ENCODE peak calls at places on chromosomes 6 and 20, in four cellular contexts. J is GM12878, P is K562, O is SK-N-SH. V is an unnamed sample.

GRCh38 chr6:7389162-7389450 is 436 bp downstream of the CAGE1 start:
- DNase-seq in O (no peak), J (no peak), P (peak), V (no peak)

GRCh38 chr6:15244605-15245360 is 1.1 kb upstream of the JARID2 start:
- DNase-seq in O (no peak), J (no peak), P (no peak), V (peak)

GRCh38 chr6:112027942-112028674 is 25.8 kb upstream of the CCN6 start:
- DNase-seq in P (no peak), O (no peak), J (no peak), V (no peak)

GRCh38 chr6:7906741-7907140 is 3.8 kb downstream of the TXNDC5 start:
- DNase-seq in O (no peak), P (no peak), J (no peak), V (no peak)

GRCh38 chr20:43915209-43916072 is 789 bp downstream of the TOX2 start:
- DNase-seq in O (peak), P (no peak), J (no peak), V (peak)

GRCh38 chr6:169520104-169520503 is 181.7 kb downstream of the WDR27 start:
- DNase-seq in O (no peak), J (no peak), P (no peak), V (no peak)

GRCh38 chr6:75673885-75674284 is 72.2 kb downstream of the SENP6 start:
- DNase-seq in O (no peak), P (no peak), J (no peak), V (no peak)

GRCh38 chr6:136319732-136320131 is 30.1 kb upstream of the BCLAF1 start:
- DNase-seq in J (no peak), O (no peak), P (no peak), V (no peak)

GRCh38 chr20:815914-816606 is 17.5 kb upstream of the FAM110A start:
- DNase-seq in P (peak), J (no peak), O (peak), V (peak)

DNA sequence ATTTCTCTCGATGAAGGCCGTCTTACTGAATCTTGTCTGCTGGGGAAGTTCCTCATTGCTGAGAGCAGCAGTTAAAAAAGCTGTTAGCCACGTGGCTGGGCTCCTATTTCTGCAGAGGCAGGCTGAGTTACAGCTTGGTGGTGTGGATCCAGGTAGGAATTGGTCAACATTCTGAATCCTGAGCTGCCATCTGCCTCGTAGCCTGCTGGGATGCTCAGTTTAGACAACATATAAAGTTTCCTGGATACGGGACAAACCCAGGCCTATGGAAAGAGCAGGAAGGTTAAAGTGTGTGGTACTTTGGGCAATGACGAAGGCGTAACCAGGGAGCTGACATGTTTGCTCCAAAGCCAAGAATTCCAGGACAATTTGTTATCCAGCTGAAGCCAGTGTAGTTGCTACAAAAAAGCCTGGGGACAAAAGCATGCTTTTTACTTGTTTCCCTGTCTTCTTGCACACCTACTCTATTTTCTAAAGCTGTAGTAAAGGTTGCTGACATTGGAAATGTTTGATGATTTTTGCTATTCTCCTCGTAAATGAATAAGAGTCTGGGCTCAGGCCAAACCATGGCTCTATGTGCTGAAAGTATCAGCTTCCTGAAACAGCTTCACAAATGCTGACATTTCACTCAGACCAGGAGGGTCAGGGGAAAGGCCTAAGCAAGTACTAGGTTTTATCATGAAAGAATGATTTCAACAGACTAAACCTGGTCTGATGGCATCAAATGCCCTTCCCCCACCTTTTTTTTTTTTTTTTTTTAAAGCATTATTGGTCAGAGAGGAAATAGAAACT is 12.4 kb upstream of the MYLK2 start:
- DNase-seq in P (no peak), J (no peak), O (no peak), V (no peak)
- TF ChIP-seq USF1 in P (no peak), J (no peak), O (no peak), V (no peak)

GRCh38 chr6:104589940-104590339 is 269.8 kb downstream of the HACE1 start:
- DNase-seq in O (no peak), P (no peak), J (no peak), V (no peak)

GRCh38 chr6:104580452-104580851 is 279.3 kb downstream of the HACE1 start:
- DNase-seq in P (no peak), O (no peak), J (no peak), V (no peak)

DNA sequence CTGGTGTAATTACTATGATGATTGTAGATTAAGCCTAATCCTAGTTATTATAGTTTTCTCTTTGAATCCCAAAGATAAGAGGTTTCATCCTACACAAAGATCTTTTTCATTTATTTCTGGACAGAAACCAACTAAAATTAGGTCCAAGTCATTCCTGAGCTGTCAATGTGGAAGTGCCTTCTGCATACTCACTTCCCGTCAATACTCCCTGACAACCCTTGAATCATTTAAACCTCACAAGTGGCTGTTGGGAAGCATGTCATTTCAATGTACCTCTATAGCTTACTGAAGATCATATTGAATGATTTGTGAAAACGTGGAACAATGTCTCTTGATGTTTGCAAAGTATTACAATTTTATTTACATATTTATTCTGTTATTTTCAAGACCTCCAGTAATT is 274.1 kb downstream of the HACE1 start:
- DNase-seq in P (no peak), J (no peak), O (no peak), V (no peak)
- TF ChIP-seq USF1 in P (no peak), J (no peak), O (no peak), V (no peak)

DNA sequence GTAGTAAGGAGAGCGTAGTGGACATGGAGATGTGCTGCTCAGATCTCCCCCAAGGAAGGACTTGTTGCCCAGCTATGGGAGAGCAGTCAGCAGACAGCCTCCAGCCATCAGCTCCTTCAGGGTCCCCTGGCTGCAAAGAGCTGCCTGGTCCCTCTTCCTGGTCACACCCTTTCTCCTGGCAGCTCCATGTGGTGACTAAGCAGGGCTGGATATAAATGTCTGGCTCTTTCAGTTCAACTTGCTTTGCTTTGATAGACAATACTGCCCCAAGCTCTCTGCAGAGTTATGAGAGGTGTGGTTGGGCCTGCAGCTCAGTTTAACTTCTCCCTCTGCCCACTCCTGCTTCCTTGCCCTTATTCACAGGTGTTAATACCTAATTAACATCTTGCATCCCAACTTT is 64.1 kb upstream of the DDR1 start:
- DNase-seq in J (no peak), P (no peak), O (no peak), V (no peak)
- TF ChIP-seq USF1 in J (no peak), P (no peak), O (no peak), V (no peak)

GRCh38 chr20:17345321-17345720 is 118.5 kb downstream of the PCSK2 start:
- DNase-seq in P (no peak), O (no peak), J (no peak), V (no peak)
- TF ChIP-seq USF1 in P (no peak), O (no peak), J (no peak), V (no peak)

GRCh38 chr6:56693246-56693607 is 50.5 kb upstream of the DST start:
- DNase-seq in J (no peak), P (no peak), O (no peak), V (no peak)
- TF ChIP-seq USF1 in J (no peak), P (no peak), O (no peak), V (no peak)

DNA sequence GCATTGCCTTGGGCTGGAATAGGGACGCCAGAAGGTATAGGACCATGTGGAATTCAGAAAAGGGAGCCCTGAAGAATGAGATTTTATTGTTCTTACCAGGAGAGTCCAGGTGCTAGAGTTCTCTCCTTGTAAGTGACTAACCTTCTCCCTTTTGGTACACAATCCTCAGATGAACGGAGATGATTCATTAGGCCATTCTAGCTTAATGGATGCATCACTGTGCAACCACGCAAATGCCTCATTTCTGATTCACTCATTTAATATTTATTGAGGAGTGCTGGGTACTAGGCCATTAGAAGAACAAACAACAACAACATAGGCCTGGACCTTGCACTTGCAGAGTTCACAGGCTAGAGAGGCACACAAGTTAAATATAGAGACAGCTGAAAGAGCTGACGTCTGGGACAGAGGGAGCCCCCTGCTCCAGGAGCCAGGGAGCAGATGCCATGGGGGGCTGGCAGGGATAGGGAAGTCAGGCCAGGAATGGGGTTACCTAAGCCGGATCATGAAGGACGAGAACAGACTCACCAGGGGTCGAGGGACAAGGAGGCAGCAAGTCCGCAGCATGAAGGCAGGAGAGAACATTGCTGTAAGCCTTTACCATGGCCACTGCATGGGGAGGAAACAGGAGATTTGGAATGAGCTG is 179.5 kb upstream of the AKAP12 start:
- DNase-seq in O (no peak), P (no peak), J (no peak), V (no peak)
- TF ChIP-seq USF1 in O (no peak), P (no peak), J (no peak), V (no peak)

GRCh38 chr20:15925376-15925775 is 647.9 kb downstream of the KIF16B start:
- DNase-seq in P (no peak), J (no peak), O (no peak), V (no peak)
- TF ChIP-seq USF1 in P (no peak), J (no peak), O (no peak), V (no peak)

GRCh38 chr6:161242113-161242512 is 31.7 kb downstream of the AGPAT4 start:
- DNase-seq in J (no peak), P (no peak), O (no peak), V (no peak)
- TF ChIP-seq USF1 in J (no peak), P (no peak), O (no peak), V (no peak)

GRCh38 chr6:46327769-46328168 is 157.0 kb upstream of the ENPP5 start:
- DNase-seq in O (no peak), J (no peak), P (no peak), V (no peak)

GRCh38 chr6:46323966-46324622 is 153.3 kb upstream of the ENPP5 start:
- DNase-seq in J (no peak), O (no peak), P (no peak), V (no peak)

GRCh38 chr6:46323312-46323965 is 152.7 kb upstream of the ENPP5 start:
- DNase-seq in O (no peak), J (no peak), P (no peak), V (no peak)

GRCh38 chr6:46324706-46325105 is 153.9 kb upstream of the ENPP5 start:
- DNase-seq in P (no peak), J (no peak), O (no peak), V (no peak)

DNA sequence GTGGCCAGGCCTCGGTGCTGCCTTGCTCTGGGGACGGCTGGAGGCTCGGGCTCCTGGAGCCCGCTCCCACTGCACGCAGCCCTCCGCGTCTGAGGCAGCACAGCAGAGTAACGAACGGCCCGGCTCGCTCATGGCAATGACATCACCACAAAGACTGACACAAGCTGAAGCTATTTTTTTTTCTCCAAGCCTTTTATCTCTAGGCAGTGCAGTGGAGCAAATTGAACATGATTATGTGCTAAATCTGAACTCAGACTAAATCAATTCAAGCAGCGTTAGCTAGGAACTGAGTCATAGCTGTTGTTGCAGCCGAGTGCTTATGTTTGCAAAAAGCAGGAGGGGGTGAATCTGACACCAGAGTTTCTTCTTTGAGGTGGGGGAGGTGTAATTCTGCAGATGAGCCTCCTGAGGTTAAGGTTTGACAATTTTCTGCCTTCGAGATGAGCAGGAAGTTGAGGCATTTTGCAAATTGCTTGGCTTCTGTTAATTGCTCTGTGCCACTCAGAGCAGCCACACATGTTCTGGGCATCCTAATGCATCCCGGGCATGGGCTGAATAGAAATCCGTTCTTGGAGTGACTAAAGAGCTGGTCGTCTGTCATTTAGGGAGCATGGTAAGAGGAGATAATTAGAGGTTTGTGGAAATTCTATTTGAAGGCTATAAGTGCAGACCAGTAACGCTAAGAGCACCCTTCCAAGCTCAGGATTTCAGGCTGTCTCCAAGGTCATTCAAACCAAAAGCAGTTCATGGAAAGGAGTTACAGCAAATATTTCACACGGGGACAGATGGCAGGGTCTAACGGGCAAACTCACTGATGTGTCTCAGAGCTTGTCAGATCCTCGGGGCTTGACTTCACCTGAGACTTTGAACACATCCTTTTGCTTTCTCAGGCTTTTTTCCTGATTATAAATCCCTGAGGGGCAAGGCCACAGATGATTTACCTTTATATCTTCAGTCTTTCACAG is 155.1 kb upstream of the ENPP5 start:
- DNase-seq in O (no peak), J (no peak), P (no peak), V (no peak)
- TF ChIP-seq USF1 in O (no peak), J (no peak), P (no peak), V (no peak)

V was measured in WTC11.